ENCODE peak calls at places on chromosomes 1 and 21, in five cellular contexts. H is ACHN; G is KG1; X is left ventricle myocardium superior; Q is stimulated activated CD8-positive, alpha-beta memory T cell treated with anti-CD3 and anti-CD28 coated beads, Interleukin-12 subunit alpha, Interleukin-12 subunit beta, amount 100 ng/mL, for 4 hours. L is an unnamed sample.

GRCh38 chr1:247210062-247210385 is 38.2 kb upstream of the ZNF124 start:
- DNase-seq in H (no peak), G (peak), X (no peak), Q (no peak), L (no peak)

GRCh38 chr21:33541105-33541711 is 709 bp downstream of the GART start:
- DNase-seq in H (peak), G (no peak), X (no peak), Q (no peak), L (peak)

GRCh38 chr21:18493420-18493819 is 89.8 kb upstream of the TMPRSS15 start:
- DNase-seq in H (no peak), G (no peak), X (no peak), Q (no peak), L (peak)

GRCh38 chr1:184866991-184867788 is 107.1 kb downstream of the NIBAN1 start:
- DNase-seq in H (peak), G (peak), X (no peak), Q (peak), L (no peak)

GRCh38 chr1:240244968-240245628 is 153.4 kb downstream of the FMN2 start:
- DNase-seq in H (no peak), G (no peak), X (no peak), Q (no peak), L (no peak)

GRCh38 chr1:85992756-85993155 is 163.8 kb downstream of the COL24A1 start:
- DNase-seq in H (no peak), G (peak), X (no peak), Q (no peak), L (no peak)

GRCh38 chr1:19737413-19737812 is 62.3 kb downstream of the TMCO4 start:
- DNase-seq in H (peak), G (no peak), X (no peak), Q (no peak), L (peak)

GRCh38 chr1:170959385-170959784 is 24.1 kb downstream of the MROH9 start:
- DNase-seq in H (no peak), G (no peak), X (no peak), Q (no peak), L (no peak)

GRCh38 chr1:12464627-12465056 is 153.4 kb downstream of the DHRS3 start:
- DNase-seq in H (no peak), G (no peak), X (no peak), Q (no peak), L (no peak)

L was measured in NCI-H69.